ENCODE peak calls at places on chromosomes 3 and 15, in nine cellular contexts. One of them, this sample, is unnamed.

GRCh38 chr15:74954515-74954914 is 2.1 kb downstream of the RPP25 start:
- DNase-seq in transverse colon: no peak
- DNase-seq in stimulated activated CD8-positive, alpha-beta memory T cell treated with anti-CD3 and anti-CD28 coated beads, Interleukin-12 subunit alpha, Interleukin-12 subunit beta, amount 100 ng/mL, for 4 hours: no peak
- DNase-seq in mesothelial cell of epicardium: no peak
- DNase-seq in psoas muscle: no peak
- DNase-seq in foreskin fibroblast: peak; percentile 56
- DNase-seq in caudate nucleus: no peak
- DNase-seq in dorsolateral prefrontal cortex: no peak
- DNase-seq in fibroblast of the conjunctiva: no peak
- DNase-seq in this sample: peak; percentile 89

GRCh38 chr3:170585937-170586310 is at the start of gene SLC7A14:
- DNase-seq in transverse colon: no peak
- DNase-seq in stimulated activated CD8-positive, alpha-beta memory T cell treated with anti-CD3 and anti-CD28 coated beads, Interleukin-12 subunit alpha, Interleukin-12 subunit beta, amount 100 ng/mL, for 4 hours: no peak
- DNase-seq in fibroblast of the conjunctiva: no peak
- DNase-seq in foreskin fibroblast: peak; percentile 50
- DNase-seq in caudate nucleus: no peak
- DNase-seq in psoas muscle: no peak
- DNase-seq in dorsolateral prefrontal cortex: peak; percentile 73
- DNase-seq in mesothelial cell of epicardium: no peak
- DNase-seq in this sample: peak; percentile 4

GRCh38 chr15:70342141-70342540 is 244.4 kb upstream of the TLE3 start:
- DNase-seq in fibroblast of the conjunctiva: no peak
- DNase-seq in psoas muscle: no peak
- DNase-seq in stimulated activated CD8-positive, alpha-beta memory T cell treated with anti-CD3 and anti-CD28 coated beads, Interleukin-12 subunit alpha, Interleukin-12 subunit beta, amount 100 ng/mL, for 4 hours: no peak
- DNase-seq in caudate nucleus: no peak
- DNase-seq in mesothelial cell of epicardium: no peak
- DNase-seq in foreskin fibroblast: no peak
- DNase-seq in dorsolateral prefrontal cortex: no peak
- DNase-seq in transverse colon: no peak
- DNase-seq in this sample: no peak

GRCh38 chr3:190481779-190482178 is 32.1 kb upstream of the TMEM207 start:
- DNase-seq in mesothelial cell of epicardium: no peak
- DNase-seq in foreskin fibroblast: no peak
- DNase-seq in dorsolateral prefrontal cortex: no peak
- DNase-seq in stimulated activated CD8-positive, alpha-beta memory T cell treated with anti-CD3 and anti-CD28 coated beads, Interleukin-12 subunit alpha, Interleukin-12 subunit beta, amount 100 ng/mL, for 4 hours: no peak
- DNase-seq in caudate nucleus: no peak
- DNase-seq in psoas muscle: no peak
- DNase-seq in fibroblast of the conjunctiva: no peak
- DNase-seq in transverse colon: no peak
- DNase-seq in this sample: no peak

GRCh38 chr3:156532730-156533129 is 22.2 kb downstream of the SSR3 start:
- DNase-seq in transverse colon: no peak
- DNase-seq in psoas muscle: no peak
- DNase-seq in foreskin fibroblast: no peak
- DNase-seq in fibroblast of the conjunctiva: no peak
- DNase-seq in caudate nucleus: no peak
- DNase-seq in stimulated activated CD8-positive, alpha-beta memory T cell treated with anti-CD3 and anti-CD28 coated beads, Interleukin-12 subunit alpha, Interleukin-12 subunit beta, amount 100 ng/mL, for 4 hours: no peak
- DNase-seq in mesothelial cell of epicardium: no peak
- DNase-seq in dorsolateral prefrontal cortex: no peak
- DNase-seq in this sample: no peak

GRCh38 chr3:185460719-185461350 is 38.0 kb downstream of the TMEM41A start:
- DNase-seq in psoas muscle: no peak
- DNase-seq in fibroblast of the conjunctiva: no peak
- DNase-seq in stimulated activated CD8-positive, alpha-beta memory T cell treated with anti-CD3 and anti-CD28 coated beads, Interleukin-12 subunit alpha, Interleukin-12 subunit beta, amount 100 ng/mL, for 4 hours: no peak
- DNase-seq in mesothelial cell of epicardium: no peak
- DNase-seq in foreskin fibroblast: peak; percentile 40
- DNase-seq in transverse colon: no peak
- DNase-seq in dorsolateral prefrontal cortex: no peak
- DNase-seq in caudate nucleus: no peak
- DNase-seq in this sample: no peak

GRCh38 chr3:28139288-28139687 is 102.1 kb upstream of the CMC1 start:
- DNase-seq in transverse colon: no peak
- DNase-seq in caudate nucleus: no peak
- DNase-seq in fibroblast of the conjunctiva: no peak
- DNase-seq in mesothelial cell of epicardium: no peak
- DNase-seq in foreskin fibroblast: no peak
- DNase-seq in psoas muscle: no peak
- DNase-seq in dorsolateral prefrontal cortex: no peak
- DNase-seq in stimulated activated CD8-positive, alpha-beta memory T cell treated with anti-CD3 and anti-CD28 coated beads, Interleukin-12 subunit alpha, Interleukin-12 subunit beta, amount 100 ng/mL, for 4 hours: no peak
- DNase-seq in this sample: no peak

GRCh38 chr3:97942801-97943546 is 29.3 kb downstream of the RIOX2 start:
- DNase-seq in stimulated activated CD8-positive, alpha-beta memory T cell treated with anti-CD3 and anti-CD28 coated beads, Interleukin-12 subunit alpha, Interleukin-12 subunit beta, amount 100 ng/mL, for 4 hours: no peak
- DNase-seq in dorsolateral prefrontal cortex: no peak
- DNase-seq in mesothelial cell of epicardium: no peak
- DNase-seq in transverse colon: no peak
- DNase-seq in psoas muscle: no peak
- DNase-seq in caudate nucleus: no peak
- DNase-seq in fibroblast of the conjunctiva: no peak
- DNase-seq in foreskin fibroblast: no peak
- DNase-seq in this sample: no peak

GRCh38 chr3:50303038-50303815 is at the start of gene HYAL1:
- DNase-seq in psoas muscle: peak; percentile 87
- DNase-seq in caudate nucleus: no peak
- DNase-seq in foreskin fibroblast: no peak
- DNase-seq in dorsolateral prefrontal cortex: no peak
- DNase-seq in transverse colon: no peak
- DNase-seq in mesothelial cell of epicardium: no peak
- DNase-seq in stimulated activated CD8-positive, alpha-beta memory T cell treated with anti-CD3 and anti-CD28 coated beads, Interleukin-12 subunit alpha, Interleukin-12 subunit beta, amount 100 ng/mL, for 4 hours: no peak
- DNase-seq in fibroblast of the conjunctiva: no peak
- DNase-seq in this sample: no peak

GRCh38 chr15:33160581-33161165 is 33.8 kb downstream of the FMN1 start:
- DNase-seq in caudate nucleus: no peak
- DNase-seq in transverse colon: no peak
- DNase-seq in foreskin fibroblast: peak; percentile 11
- DNase-seq in fibroblast of the conjunctiva: no peak
- DNase-seq in psoas muscle: no peak
- DNase-seq in mesothelial cell of epicardium: no peak
- DNase-seq in dorsolateral prefrontal cortex: no peak
- DNase-seq in stimulated activated CD8-positive, alpha-beta memory T cell treated with anti-CD3 and anti-CD28 coated beads, Interleukin-12 subunit alpha, Interleukin-12 subunit beta, amount 100 ng/mL, for 4 hours: no peak
- DNase-seq in this sample: no peak

GRCh38 chr3:173043757-173044156 is 97.3 kb downstream of the SPATA16 start:
- DNase-seq in psoas muscle: no peak
- DNase-seq in dorsolateral prefrontal cortex: no peak
- DNase-seq in fibroblast of the conjunctiva: no peak
- DNase-seq in stimulated activated CD8-positive, alpha-beta memory T cell treated with anti-CD3 and anti-CD28 coated beads, Interleukin-12 subunit alpha, Interleukin-12 subunit beta, amount 100 ng/mL, for 4 hours: no peak
- DNase-seq in transverse colon: no peak
- DNase-seq in caudate nucleus: no peak
- DNase-seq in foreskin fibroblast: no peak
- DNase-seq in mesothelial cell of epicardium: no peak
- DNase-seq in this sample: no peak

GRCh38 chr3:186616299-186616617 is 3.4 kb downstream of the AHSG start:
- DNase-seq in psoas muscle: no peak
- DNase-seq in dorsolateral prefrontal cortex: no peak
- DNase-seq in caudate nucleus: no peak
- DNase-seq in transverse colon: no peak
- DNase-seq in stimulated activated CD8-positive, alpha-beta memory T cell treated with anti-CD3 and anti-CD28 coated beads, Interleukin-12 subunit alpha, Interleukin-12 subunit beta, amount 100 ng/mL, for 4 hours: no peak
- DNase-seq in foreskin fibroblast: no peak
- DNase-seq in mesothelial cell of epicardium: no peak
- DNase-seq in fibroblast of the conjunctiva: no peak
- DNase-seq in this sample: no peak

GRCh38 chr3:44509393-44509921 is 32.0 kb upstream of the ZNF445 start:
- DNase-seq in stimulated activated CD8-positive, alpha-beta memory T cell treated with anti-CD3 and anti-CD28 coated beads, Interleukin-12 subunit alpha, Interleukin-12 subunit beta, amount 100 ng/mL, for 4 hours: no peak
- DNase-seq in transverse colon: no peak
- DNase-seq in dorsolateral prefrontal cortex: no peak
- DNase-seq in caudate nucleus: no peak
- DNase-seq in fibroblast of the conjunctiva: no peak
- DNase-seq in foreskin fibroblast: no peak
- DNase-seq in psoas muscle: no peak
- DNase-seq in mesothelial cell of epicardium: no peak
- DNase-seq in this sample: no peak

GRCh38 chr15:69391046-69391757 is 22.9 kb upstream of the KIF23 start:
- DNase-seq in psoas muscle: no peak
- DNase-seq in fibroblast of the conjunctiva: no peak
- DNase-seq in mesothelial cell of epicardium: no peak
- DNase-seq in transverse colon: no peak
- DNase-seq in foreskin fibroblast: no peak
- DNase-seq in caudate nucleus: no peak
- DNase-seq in stimulated activated CD8-positive, alpha-beta memory T cell treated with anti-CD3 and anti-CD28 coated beads, Interleukin-12 subunit alpha, Interleukin-12 subunit beta, amount 100 ng/mL, for 4 hours: no peak
- DNase-seq in dorsolateral prefrontal cortex: no peak
- DNase-seq in this sample: no peak

GRCh38 chr3:43503067-43503728 is 118.6 kb downstream of the ANO10 start:
- DNase-seq in stimulated activated CD8-positive, alpha-beta memory T cell treated with anti-CD3 and anti-CD28 coated beads, Interleukin-12 subunit alpha, Interleukin-12 subunit beta, amount 100 ng/mL, for 4 hours: no peak
- DNase-seq in dorsolateral prefrontal cortex: no peak
- DNase-seq in psoas muscle: no peak
- DNase-seq in caudate nucleus: no peak
- DNase-seq in mesothelial cell of epicardium: no peak
- DNase-seq in transverse colon: no peak
- DNase-seq in foreskin fibroblast: peak; percentile 53
- DNase-seq in fibroblast of the conjunctiva: no peak
- DNase-seq in this sample: no peak

GRCh38 chr3:19229086-19229485 is 80.8 kb downstream of the KCNH8 start:
- DNase-seq in dorsolateral prefrontal cortex: no peak
- DNase-seq in mesothelial cell of epicardium: no peak
- DNase-seq in caudate nucleus: no peak
- DNase-seq in foreskin fibroblast: no peak
- DNase-seq in transverse colon: no peak
- DNase-seq in stimulated activated CD8-positive, alpha-beta memory T cell treated with anti-CD3 and anti-CD28 coated beads, Interleukin-12 subunit alpha, Interleukin-12 subunit beta, amount 100 ng/mL, for 4 hours: no peak
- DNase-seq in psoas muscle: no peak
- DNase-seq in fibroblast of the conjunctiva: no peak
- DNase-seq in this sample: no peak

GRCh38 chr3:71517206-71517855 is 66.2 kb downstream of the FOXP1 start:
- DNase-seq in psoas muscle: no peak
- DNase-seq in foreskin fibroblast: no peak
- DNase-seq in caudate nucleus: no peak
- DNase-seq in dorsolateral prefrontal cortex: no peak
- DNase-seq in fibroblast of the conjunctiva: no peak
- DNase-seq in stimulated activated CD8-positive, alpha-beta memory T cell treated with anti-CD3 and anti-CD28 coated beads, Interleukin-12 subunit alpha, Interleukin-12 subunit beta, amount 100 ng/mL, for 4 hours: no peak
- DNase-seq in mesothelial cell of epicardium: no peak
- DNase-seq in transverse colon: no peak
- DNase-seq in this sample: no peak

This sample was measured in brain microvascular endothelial cell.